ENCODE peak calls at places on chromosomes 3 and 15, in four cellular contexts. J, Z, Y and D are unnamed samples.

GRCh38 chr3:17505856-17506255 is 236.6 kb downstream of the TBC1D5 start:
- DNase-seq in J (no peak), Z (no peak), Y (no peak), D (no peak)

GRCh38 chr3:179037361-179037760 is 34.2 kb downstream of the ZMAT3 start:
- DNase-seq in J (peak; percentile 76), Z (no peak), Y (no peak), D (peak; percentile 18)

GRCh38 chr15:36571301-36571700 is 8.1 kb upstream of the CDIN1 start:
- DNase-seq in J (no peak), Z (no peak), Y (no peak), D (no peak)

GRCh38 chr15:62835351-62835750 is 207.2 kb upstream of the TPM1 start:
- DNase-seq in J (no peak), Z (no peak), Y (no peak), D (no peak)

GRCh38 chr3:31634485-31634884 is 101.8 kb downstream of the STT3B start:
- DNase-seq in J (no peak), Z (no peak), Y (no peak), D (no peak)

GRCh38 chr3:71973337-71974030 is 188.5 kb upstream of the PROK2 start:
- DNase-seq in J (no peak), Z (no peak), Y (no peak), D (no peak)

GRCh38 chr3:69579527-69580165 is 159.6 kb upstream of the MITF start:
- DNase-seq in J (no peak), Z (no peak), Y (no peak), D (no peak)

GRCh38 chr15:60390931-60391501 is 6.8 kb downstream of the ANXA2 start:
- DNase-seq in J (no peak), Z (peak; percentile 34), Y (peak; percentile 10), D (no peak)

GRCh38 chr3:8996681-8997121 is 33.4 kb upstream of the RAD18 start:
- DNase-seq in J (no peak), Z (peak; percentile 81), Y (no peak), D (no peak)

GRCh38 chr3:114624047-114624445 is 330.2 kb downstream of the TIGIT start:
- DNase-seq in J (no peak), Z (peak; percentile 55), Y (no peak), D (no peak)

GRCh38 chr3:112519424-112520001 is 20.2 kb upstream of the BTLA start:
- DNase-seq in J (peak; percentile 68), Z (no peak), Y (peak; percentile 62), D (peak; percentile 23)

GRCh38 chr3:129504471-129505100 is 23.9 kb upstream of the RHO start:
- DNase-seq in J (no peak), Z (no peak), Y (no peak), D (no peak)

GRCh38 chr15:41512512-41513281 is 930 bp downstream of the LTK start:
- DNase-seq in J (peak; percentile 46), Z (peak; percentile 24), Y (peak; percentile 33), D (no peak)

GRCh38 chr3:12954891-12955650 is 113.7 kb upstream of the RPL32 start:
- DNase-seq in J (no peak), Z (peak; percentile 49), Y (peak; percentile 90), D (no peak)

GRCh38 chr3:76345878-76346277 is 560.5 kb upstream of the ZNF717 start:
- DNase-seq in J (no peak), Z (no peak), Y (no peak), D (no peak)